ENCODE peak calls at places on chromosomes 11 and 22, in six cellular contexts. X, U, J, B, Y and D are unnamed samples.

GRCh38 chr11:104275992-104276391 is 112.0 kb upstream of the PDGFD start:
- DNase-seq in X (no peak), U (no peak), J (no peak), B (no peak), Y (no peak), D (peak)

GRCh38 chr11:27387362-27387761 is 24.3 kb upstream of the CCDC34 start:
- DNase-seq in X (no peak), U (no peak), J (no peak), B (no peak), Y (no peak), D (no peak)

GRCh38 chr22:48804811-48805301 is 1022.8 kb downstream of the BRD1 start:
- DNase-seq in X (no peak), U (no peak), J (no peak), B (no peak), Y (no peak), D (no peak)

GRCh38 chr11:69854719-69855118 is 35.5 kb upstream of the FGF3 start:
- DNase-seq in X (no peak), U (no peak), J (no peak), B (no peak), Y (peak), D (peak)

GRCh38 chr11:2202900-2203439 is 31.4 kb upstream of the TH start:
- DNase-seq in X (no peak), U (no peak), J (no peak), B (no peak), Y (no peak), D (no peak)

GRCh38 chr22:35023692-35024363 is 42.1 kb upstream of the ISX start:
- DNase-seq in X (peak), U (peak), J (peak), B (peak), Y (peak), D (peak)

GRCh38 chr11:28606930-28607329 is 498.7 kb downstream of the METTL15 start:
- DNase-seq in X (no peak), U (no peak), J (no peak), B (no peak), Y (no peak), D (peak)

GRCh38 chr11:62433553-62434301 is 14.9 kb downstream of the SCGB1A1 start:
- DNase-seq in X (peak), U (no peak), J (no peak), B (no peak), Y (no peak), D (no peak)

GRCh38 chr22:35154937-35155387 is 89.0 kb downstream of the ISX start:
- DNase-seq in X (peak), U (no peak), J (no peak), B (peak), Y (peak), D (peak)

GRCh38 chr11:10092426-10092825 is 201.6 kb downstream of the SBF2 start:
- DNase-seq in X (no peak), U (no peak), J (no peak), B (no peak), Y (no peak), D (no peak)

GRCh38 chr22:37746366-37747089 is 49.7 kb downstream of the TRIOBP start:
- DNase-seq in X (no peak), U (no peak), J (no peak), B (no peak), Y (no peak), D (no peak)

GRCh38 chr11:74090701-74091100 is 80.1 kb downstream of the C2CD3 start:
- DNase-seq in X (no peak), U (no peak), J (no peak), B (no peak), Y (no peak), D (no peak)

GRCh38 chr22:40385041-40385782 is 14.8 kb downstream of the SGSM3 start:
- DNase-seq in X (no peak), U (no peak), J (no peak), B (no peak), Y (no peak), D (no peak)

GRCh38 chr11:7904910-7905309 is 26.2 kb downstream of the OR10A6 start:
- DNase-seq in X (no peak), U (no peak), J (no peak), B (peak), Y (peak), D (no peak)

GRCh38 chr11:86395061-86395551 is 20.4 kb downstream of the CCDC81 start:
- DNase-seq in X (peak), U (no peak), J (no peak), B (no peak), Y (peak), D (no peak)

GRCh38 chr22:38700271-38700788 is 413 bp downstream of the JOSD1 start:
- DNase-seq in X (no peak), U (no peak), J (no peak), B (no peak), Y (peak), D (no peak)

GRCh38 chr22:17754233-17754925 is 19.9 kb downstream of the BID start:
- DNase-seq in X (peak), U (no peak), J (no peak), B (no peak), Y (no peak), D (peak)

GRCh38 chr11:2745511-2745910 is 45.7 kb upstream of the KCNQ1OT1 start:
- DNase-seq in X (no peak), U (no peak), J (no peak), B (no peak), Y (no peak), D (no peak)

GRCh38 chr11:73396251-73396930 is 20.2 kb downstream of the RELT start:
- DNase-seq in X (no peak), U (no peak), J (no peak), B (no peak), Y (no peak), D (no peak)

GRCh38 chr11:61834278-61835004 is 6.3 kb downstream of the FADS2 start:
- DNase-seq in X (peak), U (no peak), J (no peak), B (no peak), Y (peak), D (no peak)